ENCODE peak calls at places on chromosome 17, in nine cellular contexts. One of them, this sample, is unnamed.

GRCh38 chr17:1449412-1449967 is 6.5 kb downstream of the CRK start:
- DNase-seq in adrenal gland: no peak
- DNase-seq in esophagus squamous epithelium: no peak
- DNase-seq in HepG2: peak
- DNase-seq in Peyer's patch: no peak
- DNase-seq in tibial nerve: no peak
- DNase-seq in esophagus muscularis mucosa: no peak
- DNase-seq in body of pancreas: no peak
- DNase-seq in A549: no peak
- DNase-seq in this sample: no peak

GRCh38 chr17:3890082-3890892 is 2.6 kb downstream of the CAMKK1 start:
- DNase-seq in adrenal gland: peak
- DNase-seq in esophagus squamous epithelium: no peak
- DNase-seq in HepG2: no peak
- DNase-seq in Peyer's patch: no peak
- DNase-seq in tibial nerve: peak
- DNase-seq in esophagus muscularis mucosa: no peak
- DNase-seq in body of pancreas: no peak
- DNase-seq in A549: peak
- DNase-seq in this sample: peak

GRCh38 chr17:71919181-71919580 is 201.6 kb upstream of the SOX9 start:
- DNase-seq in adrenal gland: no peak
- DNase-seq in esophagus squamous epithelium: no peak
- DNase-seq in HepG2: no peak
- DNase-seq in Peyer's patch: no peak
- DNase-seq in tibial nerve: peak
- DNase-seq in esophagus muscularis mucosa: no peak
- DNase-seq in body of pancreas: no peak
- DNase-seq in A549: no peak
- DNase-seq in this sample: no peak

GRCh38 chr17:67386965-67387551 is 10.0 kb downstream of the PITPNC1 start:
- DNase-seq in adrenal gland: peak
- DNase-seq in esophagus squamous epithelium: no peak
- DNase-seq in HepG2: peak
- DNase-seq in Peyer's patch: peak
- DNase-seq in tibial nerve: no peak
- DNase-seq in esophagus muscularis mucosa: no peak
- DNase-seq in body of pancreas: peak
- DNase-seq in A549: peak
- DNase-seq in this sample: peak

GRCh38 chr17:74954665-74955421 is 17.7 kb downstream of the HID1 start:
- DNase-seq in adrenal gland: no peak
- DNase-seq in esophagus squamous epithelium: no peak
- DNase-seq in HepG2: no peak
- DNase-seq in Peyer's patch: no peak
- DNase-seq in tibial nerve: no peak
- DNase-seq in esophagus muscularis mucosa: no peak
- DNase-seq in body of pancreas: no peak
- DNase-seq in A549: no peak
- DNase-seq in this sample: no peak

GRCh38 chr17:67130768-67131167 is 86.4 kb downstream of the CACNG1 start:
- DNase-seq in adrenal gland: no peak
- DNase-seq in esophagus squamous epithelium: no peak
- DNase-seq in HepG2: peak
- DNase-seq in Peyer's patch: no peak
- DNase-seq in tibial nerve: no peak
- DNase-seq in esophagus muscularis mucosa: no peak
- DNase-seq in body of pancreas: no peak
- DNase-seq in A549: no peak
- DNase-seq in this sample: no peak

GRCh38 chr17:78258323-78259229 is 27.1 kb downstream of the TMEM235 start:
- DNase-seq in adrenal gland: no peak
- DNase-seq in esophagus squamous epithelium: no peak
- DNase-seq in HepG2: peak
- DNase-seq in Peyer's patch: no peak
- DNase-seq in tibial nerve: no peak
- DNase-seq in esophagus muscularis mucosa: no peak
- DNase-seq in body of pancreas: no peak
- DNase-seq in A549: no peak
- DNase-seq in this sample: peak

GRCh38 chr17:79740413-79740812 is 9.7 kb downstream of the ENPP7 start:
- DNase-seq in adrenal gland: no peak
- DNase-seq in esophagus squamous epithelium: no peak
- DNase-seq in HepG2: no peak
- DNase-seq in Peyer's patch: no peak
- DNase-seq in tibial nerve: no peak
- DNase-seq in esophagus muscularis mucosa: no peak
- DNase-seq in body of pancreas: no peak
- DNase-seq in A549: no peak
- DNase-seq in this sample: no peak

GRCh38 chr17:46167826-46168569 is 25.2 kb downstream of the KANSL1 start:
- DNase-seq in adrenal gland: no peak
- DNase-seq in esophagus squamous epithelium: no peak
- DNase-seq in HepG2: peak
- DNase-seq in Peyer's patch: no peak
- DNase-seq in tibial nerve: no peak
- DNase-seq in esophagus muscularis mucosa: no peak
- DNase-seq in body of pancreas: no peak
- DNase-seq in A549: no peak
- DNase-seq in this sample: no peak

GRCh38 chr17:76575570-76575969 is 10.1 kb downstream of the ST6GALNAC2 start:
- DNase-seq in adrenal gland: no peak
- DNase-seq in esophagus squamous epithelium: no peak
- DNase-seq in HepG2: no peak
- DNase-seq in Peyer's patch: no peak
- DNase-seq in tibial nerve: no peak
- DNase-seq in esophagus muscularis mucosa: no peak
- DNase-seq in body of pancreas: no peak
- DNase-seq in A549: no peak
- DNase-seq in this sample: no peak

GRCh38 chr17:12642034-12642433 is 23.7 kb upstream of the MYOCD start:
- DNase-seq in adrenal gland: no peak
- DNase-seq in esophagus squamous epithelium: no peak
- DNase-seq in HepG2: no peak
- DNase-seq in Peyer's patch: no peak
- DNase-seq in tibial nerve: no peak
- DNase-seq in esophagus muscularis mucosa: no peak
- DNase-seq in body of pancreas: no peak
- DNase-seq in A549: no peak
- DNase-seq in this sample: no peak

GRCh38 chr17:38431343-38432145 is 3.3 kb downstream of the ARHGAP23 start:
- DNase-seq in adrenal gland: no peak
- DNase-seq in esophagus squamous epithelium: no peak
- DNase-seq in HepG2: no peak
- DNase-seq in Peyer's patch: no peak
- DNase-seq in tibial nerve: no peak
- DNase-seq in esophagus muscularis mucosa: no peak
- DNase-seq in body of pancreas: no peak
- DNase-seq in A549: no peak
- DNase-seq in this sample: no peak

GRCh38 chr17:57943645-57944044 is 11.6 kb downstream of the CUEDC1 start:
- DNase-seq in adrenal gland: no peak
- DNase-seq in esophagus squamous epithelium: no peak
- DNase-seq in HepG2: no peak
- DNase-seq in Peyer's patch: no peak
- DNase-seq in tibial nerve: no peak
- DNase-seq in esophagus muscularis mucosa: no peak
- DNase-seq in body of pancreas: no peak
- DNase-seq in A549: no peak
- DNase-seq in this sample: no peak

GRCh38 chr17:57078274-57078673 is 6.8 kb upstream of the AKAP1 start:
- DNase-seq in adrenal gland: no peak
- DNase-seq in esophagus squamous epithelium: no peak
- DNase-seq in HepG2: no peak
- DNase-seq in Peyer's patch: no peak
- DNase-seq in tibial nerve: no peak
- DNase-seq in esophagus muscularis mucosa: no peak
- DNase-seq in body of pancreas: no peak
- DNase-seq in A549: no peak
- DNase-seq in this sample: no peak

GRCh38 chr17:42744283-42744805 is 496 bp downstream of the EZH1 start:
- DNase-seq in adrenal gland: peak
- DNase-seq in esophagus squamous epithelium: no peak
- DNase-seq in HepG2: peak
- DNase-seq in Peyer's patch: peak
- DNase-seq in tibial nerve: peak
- DNase-seq in esophagus muscularis mucosa: peak
- DNase-seq in body of pancreas: peak
- DNase-seq in A549: peak
- DNase-seq in this sample: peak

GRCh38 chr17:66185842-66186241 is 6.1 kb downstream of the CEP112 start:
- DNase-seq in adrenal gland: no peak
- DNase-seq in esophagus squamous epithelium: no peak
- DNase-seq in HepG2: no peak
- DNase-seq in Peyer's patch: no peak
- DNase-seq in tibial nerve: no peak
- DNase-seq in esophagus muscularis mucosa: no peak
- DNase-seq in body of pancreas: no peak
- DNase-seq in A549: no peak
- DNase-seq in this sample: no peak

GRCh38 chr17:76384222-76384986 is at the start of gene SPHK1:
- DNase-seq in adrenal gland: peak
- DNase-seq in esophagus squamous epithelium: no peak
- DNase-seq in HepG2: peak
- DNase-seq in Peyer's patch: peak
- DNase-seq in tibial nerve: peak
- DNase-seq in esophagus muscularis mucosa: no peak
- DNase-seq in body of pancreas: peak
- DNase-seq in A549: peak
- DNase-seq in this sample: peak

GRCh38 chr17:44207319-44207718 is 7.6 kb upstream of the ATXN7L3 start:
- DNase-seq in adrenal gland: no peak
- DNase-seq in esophagus squamous epithelium: no peak
- DNase-seq in HepG2: no peak
- DNase-seq in Peyer's patch: no peak
- DNase-seq in tibial nerve: no peak
- DNase-seq in esophagus muscularis mucosa: no peak
- DNase-seq in body of pancreas: no peak
- DNase-seq in A549: no peak
- DNase-seq in this sample: no peak

GRCh38 chr17:7745748-7746470 is 28.4 kb downstream of the DNAH2 start:
- DNase-seq in adrenal gland: peak
- DNase-seq in esophagus squamous epithelium: no peak
- DNase-seq in HepG2: peak
- DNase-seq in Peyer's patch: no peak
- DNase-seq in tibial nerve: peak
- DNase-seq in esophagus muscularis mucosa: no peak
- DNase-seq in body of pancreas: no peak
- DNase-seq in A549: peak
- DNase-seq in this sample: no peak

GRCh38 chr17:81510798-81511549 is 1.6 kb downstream of the ACTG1 start:
- DNase-seq in adrenal gland: peak
- DNase-seq in esophagus squamous epithelium: no peak
- DNase-seq in HepG2: no peak
- DNase-seq in Peyer's patch: peak
- DNase-seq in tibial nerve: no peak
- DNase-seq in esophagus muscularis mucosa: no peak
- DNase-seq in body of pancreas: peak
- DNase-seq in A549: no peak
- DNase-seq in this sample: peak
- TF ChIP-seq POLR2A in adrenal gland: no peak
- TF ChIP-seq POLR2A in esophagus squamous epithelium: no peak
- TF ChIP-seq POLR2A in HepG2: peak
- TF ChIP-seq POLR2A in Peyer's patch: no peak
- TF ChIP-seq POLR2A in tibial nerve: no peak
- TF ChIP-seq POLR2A in esophagus muscularis mucosa: no peak
- TF ChIP-seq POLR2A in body of pancreas: no peak
- TF ChIP-seq POLR2A in A549: peak
- TF ChIP-seq POLR2A in this sample: no peak

GRCh38 chr17:31843382-31843780 is 15.7 kb downstream of the COPRS start:
- DNase-seq in adrenal gland: no peak
- DNase-seq in esophagus squamous epithelium: no peak
- DNase-seq in HepG2: no peak
- DNase-seq in Peyer's patch: no peak
- DNase-seq in tibial nerve: no peak
- DNase-seq in esophagus muscularis mucosa: no peak
- DNase-seq in body of pancreas: no peak
- DNase-seq in A549: no peak
- DNase-seq in this sample: no peak
- H3K27ac ChIP-seq in adrenal gland: no peak
- H3K27ac ChIP-seq in esophagus squamous epithelium: no peak
- H3K27ac ChIP-seq in HepG2: no peak
- H3K27ac ChIP-seq in Peyer's patch: no peak
- H3K27ac ChIP-seq in tibial nerve: no peak
- H3K27ac ChIP-seq in esophagus muscularis mucosa: peak
- H3K27ac ChIP-seq in body of pancreas: peak
- H3K27ac ChIP-seq in A549: no peak
- H3K27ac ChIP-seq in this sample: peak

DNA sequence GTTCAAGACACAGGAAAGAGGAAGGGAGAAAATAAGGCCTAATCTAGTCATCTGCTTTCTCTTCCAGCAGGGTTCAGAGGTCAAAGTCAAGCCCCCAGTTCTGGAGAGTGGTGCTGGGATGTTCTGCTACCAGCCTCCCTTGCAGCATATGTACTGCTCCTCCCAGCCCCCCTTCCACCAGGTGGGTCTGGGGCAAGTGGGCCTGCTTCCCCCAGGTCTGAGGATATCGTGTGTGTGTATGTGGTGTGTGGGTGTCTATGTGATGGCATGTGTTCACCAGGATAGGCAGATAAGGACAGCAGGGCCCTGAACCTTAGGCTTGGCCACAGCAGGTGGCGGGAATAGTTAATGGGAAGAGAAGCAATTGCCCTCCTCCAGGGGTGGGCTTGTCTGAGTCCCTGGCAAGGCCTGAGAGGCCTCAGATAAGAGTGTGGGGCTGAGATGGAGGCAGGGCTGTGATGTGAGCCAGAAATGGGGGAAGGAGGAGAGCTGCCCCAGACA is 21.1 kb downstream of the FOXN1 start:
- DNase-seq in adrenal gland: no peak
- DNase-seq in esophagus squamous epithelium: no peak
- DNase-seq in HepG2: no peak
- DNase-seq in Peyer's patch: no peak
- DNase-seq in tibial nerve: no peak
- DNase-seq in esophagus muscularis mucosa: no peak
- DNase-seq in body of pancreas: no peak
- DNase-seq in A549: no peak
- DNase-seq in this sample: no peak
- TF ChIP-seq POLR2A in adrenal gland: no peak
- TF ChIP-seq POLR2A in esophagus squamous epithelium: no peak
- TF ChIP-seq POLR2A in HepG2: no peak
- TF ChIP-seq POLR2A in Peyer's patch: no peak
- TF ChIP-seq POLR2A in tibial nerve: no peak
- TF ChIP-seq POLR2A in esophagus muscularis mucosa: no peak
- TF ChIP-seq POLR2A in body of pancreas: no peak
- TF ChIP-seq POLR2A in A549: no peak
- TF ChIP-seq POLR2A in this sample: no peak

DNA sequence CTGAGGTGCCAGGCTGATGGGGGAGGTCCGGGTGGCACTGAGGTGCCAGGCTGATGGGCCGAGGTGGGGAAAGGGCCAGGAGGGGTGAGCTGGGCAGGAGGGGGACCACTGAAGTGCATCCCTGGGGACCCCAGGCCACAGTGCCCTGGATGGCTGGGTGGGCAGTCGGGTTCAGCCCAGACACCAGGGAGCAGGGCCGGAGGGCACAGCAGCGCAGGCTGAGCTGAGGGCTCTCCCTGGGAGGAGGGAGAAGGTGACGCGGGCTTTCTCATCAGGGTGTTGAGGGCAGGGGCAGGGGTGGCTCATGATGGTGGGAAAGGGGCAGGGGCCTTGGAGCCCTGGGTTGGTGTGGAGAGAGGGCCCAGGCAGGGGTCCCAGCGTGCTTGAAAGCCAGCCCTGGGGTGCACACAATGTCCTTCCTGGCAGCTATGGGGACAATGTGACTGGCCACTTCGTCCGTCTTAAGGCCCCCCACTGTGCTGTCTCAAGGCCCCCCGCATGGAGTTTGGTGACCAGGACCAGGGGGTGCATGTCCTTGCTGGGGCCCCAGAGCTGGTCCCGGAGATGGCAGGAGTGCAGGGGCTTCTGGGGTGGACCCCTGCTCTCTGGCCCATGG is 16.0 kb downstream of the CD7 start:
- DNase-seq in adrenal gland: no peak
- DNase-seq in esophagus squamous epithelium: no peak
- DNase-seq in HepG2: no peak
- DNase-seq in Peyer's patch: no peak
- DNase-seq in tibial nerve: no peak
- DNase-seq in esophagus muscularis mucosa: no peak
- DNase-seq in body of pancreas: no peak
- DNase-seq in A549: no peak
- DNase-seq in this sample: no peak
- H3K27ac ChIP-seq in adrenal gland: no peak
- H3K27ac ChIP-seq in esophagus squamous epithelium: peak
- H3K27ac ChIP-seq in HepG2: no peak
- H3K27ac ChIP-seq in Peyer's patch: peak
- H3K27ac ChIP-seq in tibial nerve: no peak
- H3K27ac ChIP-seq in esophagus muscularis mucosa: no peak
- H3K27ac ChIP-seq in body of pancreas: no peak
- H3K27ac ChIP-seq in A549: peak
- H3K27ac ChIP-seq in this sample: no peak